ENCODE peak calls at places on chromosome 19, in nine cellular contexts. U is Peyer's patch, S is thyroid gland, Q is fibroblast of villous mesenchyme, N is RWPE1, O is upper lobe of left lung, B is coronary artery, Y is GM12865, P is psoas muscle. H is an unnamed sample.

GRCh38 chr19:44212865-44213346 is 574 bp downstream of the ZNF227 start:
- DNase-seq in U (no peak), S (no peak), Q (peak), N (peak), O (no peak), B (no peak), Y (peak), P (no peak), H (no peak)

GRCh38 chr19:31233288-31233687 is 115.9 kb downstream of the TSHZ3 start:
- DNase-seq in U (no peak), S (no peak), Q (peak), N (no peak), O (no peak), B (no peak), Y (no peak), P (no peak), H (no peak)

GRCh38 chr19:39701291-39701690 is 3.0 kb upstream of the LGALS14 start:
- DNase-seq in U (no peak), S (no peak), Q (no peak), N (no peak), O (no peak), B (no peak), Y (peak), P (no peak), H (no peak)

GRCh38 chr19:13872339-13872694 is 4.6 kb upstream of the NANOS3 start:
- DNase-seq in U (no peak), S (no peak), Q (no peak), N (no peak), O (no peak), B (no peak), Y (no peak), P (no peak), H (no peak)

GRCh38 chr19:869245-870177 is 10.0 kb downstream of the CFD start:
- DNase-seq in U (no peak), S (no peak), Q (peak), N (peak), O (peak), B (peak), Y (no peak), P (peak), H (no peak)

GRCh38 chr19:13717194-13717643 is 47.1 kb upstream of the MRI1 start:
- DNase-seq in U (no peak), S (no peak), Q (no peak), N (no peak), O (no peak), B (no peak), Y (no peak), P (no peak), H (no peak)

GRCh38 chr19:3398114-3398899 is 31.9 kb downstream of the NFIC start:
- DNase-seq in U (peak), S (peak), Q (peak), N (no peak), O (peak), B (no peak), Y (no peak), P (peak), H (no peak)

GRCh38 chr19:1154731-1155351 is 19.2 kb downstream of the SBNO2 start:
- DNase-seq in U (peak), S (peak), Q (peak), N (peak), O (peak), B (peak), Y (no peak), P (peak), H (no peak)

GRCh38 chr19:43634877-43635560 is 4.6 kb downstream of the CADM4 start:
- DNase-seq in U (no peak), S (no peak), Q (peak), N (no peak), O (no peak), B (no peak), Y (no peak), P (no peak), H (no peak)

GRCh38 chr19:29837448-29837961 is 25.7 kb downstream of the CCNE1 start:
- DNase-seq in U (no peak), S (no peak), Q (no peak), N (no peak), O (no peak), B (no peak), Y (peak), P (peak), H (peak)

GRCh38 chr19:48393559-48394330 is at the start of gene GRIN2D:
- DNase-seq in U (no peak), S (no peak), Q (peak), N (no peak), O (no peak), B (no peak), Y (no peak), P (no peak), H (no peak)

DNA sequence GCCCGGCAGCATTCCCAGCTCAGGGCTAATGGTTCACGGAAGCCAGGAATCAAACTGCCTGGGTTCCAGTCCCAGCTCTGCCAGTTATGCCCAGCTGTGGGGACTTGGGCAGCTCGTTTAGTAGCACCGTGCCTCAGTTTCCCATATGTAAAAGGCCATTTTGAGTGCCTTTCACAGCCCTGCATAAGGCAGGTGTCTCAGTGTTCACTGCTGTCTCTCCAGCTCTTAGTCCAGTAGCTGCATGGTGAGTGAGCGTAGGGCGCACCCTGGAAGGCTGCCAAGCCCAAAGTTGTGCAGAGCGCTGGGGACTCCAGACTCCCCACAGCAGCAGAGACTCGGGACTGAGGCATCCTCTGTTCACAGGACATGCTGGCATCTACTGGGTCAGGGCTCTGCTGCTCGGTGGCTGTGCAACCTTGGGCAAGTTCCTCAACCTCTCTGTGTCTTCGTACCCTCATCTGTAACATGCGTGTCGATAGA is 5.5 kb downstream of the RPL28 start:
- DNase-seq in U (no peak), S (no peak), Q (no peak), N (no peak), O (no peak), B (no peak), Y (no peak), P (no peak), H (no peak)
- TF ChIP-seq CTCF in U (no peak), S (no peak), Q (no peak), N (no peak), O (no peak), B (no peak), Y (no peak), P (no peak), H (no peak)

GRCh38 chr19:42252365-42253244 is 2.3 kb downstream of the ERF start:
- DNase-seq in U (no peak), S (peak), Q (peak), N (no peak), O (peak), B (peak), Y (no peak), P (no peak), H (peak)

GRCh38 chr19:42254083-42254849 is 662 bp downstream of the ERF start:
- DNase-seq in U (peak), S (peak), Q (peak), N (peak), O (peak), B (peak), Y (peak), P (peak), H (peak)

GRCh38 chr19:42254850-42255765 is at the start of gene ERF:
- DNase-seq in U (peak), S (peak), Q (peak), N (peak), O (peak), B (peak), Y (peak), P (peak), H (peak)

GRCh38 chr19:42251572-42251990 is 3.3 kb downstream of the ERF start:
- DNase-seq in U (no peak), S (no peak), Q (no peak), N (no peak), O (no peak), B (peak), Y (no peak), P (no peak), H (no peak)

GRCh38 chr19:42253245-42254082 is 1.5 kb downstream of the ERF start:
- DNase-seq in U (peak), S (peak), Q (peak), N (peak), O (peak), B (peak), Y (peak), P (peak), H (peak)
- TF ChIP-seq CTCF in U (no peak), S (no peak), Q (no peak), N (no peak), O (no peak), B (no peak), Y (no peak), P (no peak), H (no peak)

DNA sequence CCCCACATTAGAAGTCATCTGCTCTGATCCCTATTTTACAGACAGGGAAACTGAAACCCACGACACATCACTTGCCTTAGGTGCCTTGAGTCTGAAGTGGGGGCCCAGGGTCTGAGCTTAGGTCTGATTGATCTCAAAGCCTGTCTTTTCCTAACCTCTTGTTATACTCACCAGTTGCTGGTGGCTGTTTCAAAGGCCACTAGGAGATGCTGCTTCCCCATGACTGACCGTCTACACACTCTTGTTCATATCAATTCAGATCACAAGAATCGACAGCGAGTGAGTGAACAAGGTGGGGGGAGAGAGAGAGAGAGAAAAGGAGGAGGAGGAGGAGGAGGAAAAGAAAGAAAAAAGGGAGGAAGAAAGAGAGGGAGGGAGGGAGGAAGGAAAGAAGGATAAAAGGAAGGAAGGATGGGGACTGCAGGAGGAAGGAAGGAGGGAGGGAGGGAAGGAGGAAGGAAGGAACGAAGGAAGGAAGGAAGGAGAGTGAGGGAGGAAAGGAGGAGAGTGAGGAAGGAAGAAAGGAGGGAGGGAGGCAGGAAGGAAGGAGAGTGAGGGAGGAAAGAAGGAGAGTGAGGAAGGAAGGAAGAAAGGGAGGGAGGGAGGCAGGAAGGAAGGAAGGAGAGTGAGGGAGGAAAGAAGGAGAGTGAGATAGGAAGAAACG is 3.3 kb downstream of the OR10H1 start:
- DNase-seq in U (no peak), S (no peak), Q (no peak), N (peak), O (no peak), B (no peak), Y (peak), P (no peak), H (no peak)
- TF ChIP-seq CTCF in U (peak), S (no peak), Q (no peak), N (peak), O (peak), B (no peak), Y (peak), P (no peak), H (peak)

GRCh38 chr19:33731886-33732285 is 64.8 kb upstream of the KCTD15 start:
- DNase-seq in U (no peak), S (no peak), Q (no peak), N (no peak), O (no peak), B (no peak), Y (no peak), P (no peak), H (no peak)
- TF ChIP-seq CTCF in U (no peak), S (no peak), Q (no peak), N (no peak), O (no peak), B (no peak), Y (no peak), P (no peak), H (no peak)

DNA sequence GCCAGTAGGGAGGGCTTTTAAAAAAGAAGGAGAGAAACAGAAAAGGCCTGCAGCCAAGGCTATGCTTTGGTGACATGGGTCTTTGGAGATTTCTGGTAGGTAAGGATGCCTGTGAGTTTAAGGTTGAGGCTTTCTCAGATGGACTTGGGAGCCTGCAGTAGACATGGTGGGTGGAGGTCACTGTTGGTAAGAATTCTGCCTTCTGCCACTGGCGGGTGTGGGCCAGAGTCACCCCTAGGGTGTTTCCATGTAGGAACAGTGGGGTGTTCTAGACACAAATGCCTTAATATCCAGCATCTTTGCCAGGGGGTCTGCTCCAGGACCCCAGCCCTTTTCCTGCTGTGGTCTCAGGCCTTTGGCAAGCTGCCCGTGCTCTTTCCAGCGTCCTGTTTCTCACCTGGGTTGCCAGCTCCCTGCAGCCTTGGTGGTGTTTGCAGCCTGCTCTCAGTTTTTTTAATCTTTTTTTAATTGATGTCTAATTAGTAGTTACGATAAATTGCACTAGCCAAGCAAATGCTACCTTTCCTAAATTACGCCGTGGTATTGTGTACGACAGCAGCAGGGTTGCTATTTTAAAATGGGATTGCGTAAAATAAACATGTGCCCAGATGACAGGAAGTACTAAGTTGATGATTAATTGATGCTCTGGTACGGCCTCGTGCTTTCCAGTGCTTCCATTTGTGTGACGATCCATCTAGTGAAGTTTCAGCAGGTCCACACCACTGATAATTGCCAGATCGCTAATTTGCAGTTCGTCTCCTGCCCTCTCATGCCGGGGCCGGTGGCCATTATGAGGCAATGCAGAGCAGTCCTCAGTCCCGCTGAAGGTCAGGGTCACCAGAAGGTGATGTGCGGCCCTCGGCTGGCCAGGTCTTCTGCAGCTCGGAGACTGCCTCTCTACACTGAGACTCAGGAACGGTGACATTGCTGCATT is 35.3 kb upstream of the NPAS1 start:
- DNase-seq in U (no peak), S (no peak), Q (peak), N (peak), O (peak), B (no peak), Y (no peak), P (peak), H (no peak)
- TF ChIP-seq CTCF in U (no peak), S (no peak), Q (no peak), N (no peak), O (no peak), B (no peak), Y (no peak), P (no peak), H (no peak)

DNA sequence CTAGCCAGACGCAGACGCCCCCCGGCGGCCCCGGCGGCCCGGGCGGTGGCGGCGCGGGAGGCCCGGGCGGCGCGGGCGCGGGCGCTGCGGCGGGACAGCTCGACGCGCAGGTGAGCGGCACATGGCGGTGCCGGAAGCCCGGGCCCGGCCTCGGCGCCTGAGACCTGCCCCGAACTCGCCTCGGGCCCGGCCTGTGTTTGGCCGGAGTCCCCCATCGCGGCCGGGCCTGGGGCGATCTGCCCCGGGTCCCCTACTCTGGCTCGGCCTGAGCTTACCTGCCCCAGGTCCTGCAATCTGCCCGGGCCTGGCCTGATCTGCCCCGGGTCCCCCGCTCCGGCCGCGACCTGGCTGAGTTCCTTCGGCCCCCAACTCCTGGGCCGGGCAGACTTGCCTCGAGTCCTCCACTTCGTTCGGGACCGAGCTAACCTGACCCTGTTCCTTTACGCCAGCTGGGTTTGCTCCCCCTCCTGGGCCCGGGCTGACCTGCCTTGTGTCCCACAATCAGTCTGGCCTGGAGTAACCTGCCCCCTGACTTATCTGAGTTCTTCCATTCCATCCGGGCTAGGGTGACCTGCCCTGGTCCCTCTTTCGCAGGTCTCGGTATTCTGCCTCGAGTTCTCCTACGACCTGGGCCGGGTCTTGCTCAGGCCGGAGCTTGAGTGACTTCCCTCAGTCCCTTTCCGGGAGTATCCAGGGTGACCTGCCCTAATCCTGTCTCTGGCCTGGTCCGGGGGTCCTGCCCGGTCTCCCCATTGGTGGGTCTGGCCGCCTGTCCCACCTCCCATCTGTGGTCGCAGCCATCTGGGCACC is 777 bp downstream of the UPF1 start:
- DNase-seq in U (peak), S (peak), Q (no peak), N (peak), O (peak), B (no peak), Y (peak), P (no peak), H (peak)
- TF ChIP-seq CTCF in U (no peak), S (no peak), Q (no peak), N (no peak), O (peak), B (no peak), Y (peak), P (no peak), H (peak)

GRCh38 chr19:33373701-33374405 is at the start of gene CEBPG:
- DNase-seq in U (peak), S (peak), Q (peak), N (peak), O (peak), B (peak), Y (peak), P (peak), H (no peak)
- TF ChIP-seq CTCF in U (peak), S (no peak), Q (no peak), N (peak), O (peak), B (no peak), Y (peak), P (peak), H (no peak)

DNA sequence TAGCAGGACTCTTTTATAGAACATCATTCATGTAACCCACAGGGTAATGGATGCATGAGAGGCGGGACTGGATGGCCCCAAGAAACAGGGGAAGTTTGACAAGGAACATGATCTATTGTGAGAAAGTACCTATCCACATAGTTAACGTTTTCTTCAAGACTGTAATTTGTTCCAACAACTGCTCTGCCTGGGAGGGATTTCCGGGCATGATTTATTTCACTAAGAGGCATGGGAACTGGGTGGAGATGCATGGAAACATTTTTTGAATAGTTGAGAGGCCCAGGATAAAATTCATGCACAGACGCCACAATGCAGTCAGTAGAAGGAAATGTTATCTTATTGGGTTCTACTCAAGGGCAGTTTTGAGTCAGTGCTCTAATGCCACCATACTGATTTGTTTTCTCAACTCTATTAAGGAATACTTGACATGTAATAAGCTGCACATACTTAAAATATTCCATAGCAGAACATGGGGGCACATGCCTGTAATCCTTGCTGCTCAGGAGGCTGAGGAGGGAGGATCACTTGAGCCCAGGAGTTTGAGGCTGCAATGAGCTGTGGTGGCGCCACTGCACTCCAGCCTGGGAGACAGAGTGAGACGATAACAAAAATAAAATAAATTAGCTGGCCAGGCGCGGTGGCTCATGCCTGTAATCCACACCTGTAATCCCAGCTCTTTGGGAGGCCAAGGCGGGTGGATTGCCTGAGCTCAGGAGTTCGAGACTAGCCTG is 9.9 kb upstream of the ATG4D start:
- DNase-seq in U (no peak), S (no peak), Q (peak), N (peak), O (no peak), B (no peak), Y (no peak), P (no peak), H (no peak)
- TF ChIP-seq CTCF in U (no peak), S (no peak), Q (no peak), N (no peak), O (no peak), B (no peak), Y (no peak), P (no peak), H (no peak)

GRCh38 chr19:53812335-53812734 is 11.8 kb downstream of the NLRP12 start:
- DNase-seq in U (no peak), S (no peak), Q (no peak), N (no peak), O (no peak), B (no peak), Y (no peak), P (no peak), H (no peak)
- TF ChIP-seq CTCF in U (no peak), S (no peak), Q (no peak), N (no peak), O (no peak), B (no peak), Y (no peak), P (no peak), H (no peak)

GRCh38 chr19:46620267-46620666 is 4.6 kb downstream of the PTGIR start:
- DNase-seq in U (no peak), S (no peak), Q (no peak), N (no peak), O (no peak), B (no peak), Y (no peak), P (peak), H (no peak)
- TF ChIP-seq CTCF in U (no peak), S (no peak), Q (no peak), N (no peak), O (no peak), B (no peak), Y (no peak), P (no peak), H (no peak)

H was measured in GM06990.